ENCODE peak calls at places on chromosomes 5 and 9, in eight cellular contexts. T, E, H, C, J, B, Y and R are unnamed samples.

GRCh38 chr9:116558035-116558434 is 129.1 kb upstream of the TRIM32 start:
- DNase-seq in T (no peak), E (no peak), H (no peak), C (no peak), J (no peak), B (no peak), Y (no peak), R (no peak)

GRCh38 chr5:137825165-137825564 is 42.5 kb upstream of the MYOT start:
- DNase-seq in T (no peak), E (no peak), H (no peak), C (no peak), J (no peak), B (no peak), Y (no peak), R (no peak)

GRCh38 chr9:35795701-35796100 is 4.3 kb downstream of the NPR2 start:
- DNase-seq in T (no peak), E (no peak), H (no peak), C (no peak), J (no peak), B (no peak), Y (no peak), R (no peak)

GRCh38 chr9:93058357-93059096 is at the start of gene SUSD3:
- DNase-seq in T (peak), E (peak), H (peak), C (peak), J (peak), B (no peak), Y (peak), R (peak)

GRCh38 chr9:121253821-121254471 is 14.0 kb upstream of the GSN start:
- DNase-seq in T (no peak), E (peak), H (no peak), C (no peak), J (no peak), B (no peak), Y (no peak), R (no peak)

GRCh38 chr5:43773032-43773830 is 170.3 kb downstream of the NNT start:
- DNase-seq in T (no peak), E (no peak), H (no peak), C (no peak), J (no peak), B (peak), Y (no peak), R (no peak)

GRCh38 chr5:83447533-83447932 is 24.0 kb upstream of the VCAN start:
- DNase-seq in T (no peak), E (no peak), H (no peak), C (no peak), J (no peak), B (no peak), Y (no peak), R (no peak)

GRCh38 chr5:139061856-139062255 is 136.3 kb downstream of the SIL1 start:
- DNase-seq in T (no peak), E (no peak), H (no peak), C (no peak), J (no peak), B (no peak), Y (no peak), R (no peak)

GRCh38 chr5:128905225-128906110 is 59.8 kb upstream of the SLC27A6 start:
- DNase-seq in T (no peak), E (no peak), H (peak), C (peak), J (no peak), B (peak), Y (peak), R (peak)

GRCh38 chr5:67963789-67964519 is 251.6 kb upstream of the PIK3R1 start:
- DNase-seq in T (no peak), E (no peak), H (no peak), C (no peak), J (no peak), B (no peak), Y (no peak), R (no peak)

GRCh38 chr5:43191740-43192557 is at the start of gene NIM1K:
- DNase-seq in T (peak), E (peak), H (peak), C (peak), J (peak), B (peak), Y (peak), R (peak)

GRCh38 chr5:115369430-115370144 is 73.1 kb upstream of the CCDC112 start:
- DNase-seq in T (no peak), E (no peak), H (no peak), C (no peak), J (peak), B (no peak), Y (no peak), R (no peak)

GRCh38 chr5:115363879-115364278 is 67.4 kb upstream of the CCDC112 start:
- DNase-seq in T (no peak), E (no peak), H (no peak), C (no peak), J (no peak), B (no peak), Y (no peak), R (no peak)

GRCh38 chr5:115372121-115372520 is 75.7 kb upstream of the CCDC112 start:
- DNase-seq in T (no peak), E (no peak), H (no peak), C (no peak), J (no peak), B (peak), Y (no peak), R (no peak)

DNA sequence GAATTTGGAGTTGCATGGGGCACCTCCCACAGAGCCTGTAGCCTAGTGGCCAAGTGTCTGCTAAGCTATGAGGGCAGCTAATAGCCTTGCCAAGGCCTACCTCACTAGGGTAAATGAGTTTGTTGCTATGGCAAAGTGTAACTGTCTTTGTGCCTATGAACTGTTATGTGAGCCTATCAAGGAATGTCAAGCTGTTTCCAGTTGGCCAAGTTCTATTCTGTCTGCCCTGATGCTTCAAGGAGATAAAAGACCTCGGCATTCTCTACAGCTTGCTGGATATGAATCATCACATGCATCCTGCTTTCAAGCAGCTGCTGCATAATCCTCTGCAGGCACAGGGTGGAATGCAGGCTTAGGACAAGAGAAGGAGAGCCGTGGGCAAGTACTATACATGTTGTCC is 69.8 kb upstream of the CCDC112 start:
- DNase-seq in T (no peak), E (no peak), H (no peak), C (no peak), J (no peak), B (peak), Y (no peak), R (no peak)
- TF ChIP-seq CTCF in T (no peak), E (no peak), H (no peak), C (no peak), J (no peak), B (peak), Y (no peak), R (no peak)

GRCh38 chr9:33446507-33447403 is 638 bp downstream of the AQP3 start:
- DNase-seq in T (peak), E (no peak), H (peak), C (peak), J (peak), B (peak), Y (peak), R (peak)

GRCh38 chr9:33448159-33448511 is 742 bp upstream of the AQP3 start:
- DNase-seq in T (no peak), E (no peak), H (no peak), C (no peak), J (no peak), B (no peak), Y (no peak), R (no peak)

GRCh38 chr9:33445941-33446506 is 1.4 kb downstream of the AQP3 start:
- DNase-seq in T (no peak), E (no peak), H (no peak), C (no peak), J (no peak), B (no peak), Y (no peak), R (no peak)

GRCh38 chr9:33449715-33450114 is 2.3 kb upstream of the AQP3 start:
- DNase-seq in T (no peak), E (no peak), H (no peak), C (no peak), J (no peak), B (no peak), Y (no peak), R (no peak)

DNA sequence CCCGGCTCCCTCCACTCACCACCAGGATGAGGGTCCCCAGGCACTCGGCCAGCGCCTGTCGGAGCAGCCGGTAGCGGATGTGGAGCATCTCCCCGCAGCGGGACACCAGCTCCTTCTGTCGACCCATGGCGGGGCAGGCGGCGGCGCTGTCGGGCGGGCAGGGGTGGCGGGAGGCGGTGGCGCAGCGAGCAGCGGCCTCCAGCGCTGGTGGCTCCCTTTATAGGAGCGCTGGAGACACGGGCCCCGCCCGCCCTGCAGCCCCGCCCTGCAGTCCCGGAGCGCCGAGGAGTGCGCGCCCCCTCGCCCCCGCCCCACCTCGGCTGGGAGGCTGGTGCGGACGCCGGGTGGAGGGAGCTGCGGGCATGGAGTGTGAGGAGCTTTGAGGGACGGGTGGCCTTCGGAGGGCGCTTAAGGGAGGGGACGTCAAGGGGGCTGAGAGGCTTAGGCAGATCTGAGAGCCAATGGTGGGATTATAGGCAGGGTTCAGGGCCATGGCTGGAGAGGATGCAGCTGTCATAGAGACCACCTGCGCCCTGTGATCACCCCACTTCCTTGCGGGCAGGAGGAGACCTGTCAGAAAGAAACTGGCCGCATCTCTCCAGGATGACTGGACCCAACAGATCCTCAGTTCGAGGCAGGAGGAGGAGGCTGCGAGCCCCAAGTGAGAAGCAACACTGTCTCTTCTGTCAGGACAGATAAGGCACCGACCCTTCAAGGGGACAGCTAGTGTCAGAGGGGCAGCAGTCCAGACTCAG is at the start of gene AQP3:
- DNase-seq in T (peak), E (peak), H (peak), C (peak), J (peak), B (peak), Y (peak), R (peak)
- TF ChIP-seq CTCF in T (peak), E (no peak), H (peak), C (peak), J (peak), B (peak), Y (no peak), R (peak)

GRCh38 chr9:133767625-133768024 is 29.5 kb upstream of the SARDH start:
- DNase-seq in T (no peak), E (peak), H (no peak), C (no peak), J (no peak), B (no peak), Y (no peak), R (no peak)
- TF ChIP-seq CTCF in T (no peak), E (no peak), H (no peak), C (no peak), J (no peak), B (no peak), Y (no peak), R (no peak)

DNA sequence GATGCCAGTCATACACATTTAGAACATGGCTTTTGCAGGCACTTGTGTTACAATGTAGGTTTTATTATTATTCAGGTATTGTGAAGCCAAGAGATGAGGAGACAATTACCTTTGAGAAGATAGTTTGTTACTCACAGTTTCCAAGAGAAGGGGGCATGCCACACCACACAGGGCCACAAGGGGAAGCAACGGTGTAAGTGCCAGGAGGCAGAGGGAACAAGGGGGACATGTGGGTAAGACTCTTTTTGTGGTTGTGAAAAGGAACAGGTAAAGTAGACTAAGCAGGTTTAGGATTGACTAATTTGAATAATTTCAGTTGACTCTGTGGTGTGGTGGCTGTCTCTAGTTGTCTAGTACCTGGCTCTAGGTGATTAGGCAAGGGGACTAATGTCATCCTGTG is 191.2 kb downstream of the TRPM6 start:
- DNase-seq in T (no peak), E (no peak), H (no peak), C (peak), J (no peak), B (no peak), Y (no peak), R (no peak)
- TF ChIP-seq CTCF in T (no peak), E (no peak), H (no peak), C (no peak), J (no peak), B (no peak), Y (no peak), R (no peak)

GRCh38 chr9:112861638-112862555 is 28.8 kb downstream of the SLC46A2 start:
- DNase-seq in T (no peak), E (no peak), H (no peak), C (no peak), J (peak), B (no peak), Y (no peak), R (no peak)
- TF ChIP-seq CTCF in T (no peak), E (no peak), H (no peak), C (no peak), J (peak), B (no peak), Y (no peak), R (no peak)

GRCh38 chr5:179542170-179542569 is 8.2 kb upstream of the RUFY1 start:
- DNase-seq in T (no peak), E (no peak), H (no peak), C (no peak), J (no peak), B (no peak), Y (no peak), R (no peak)

GRCh38 chr5:179533907-179534306 is 16.4 kb upstream of the RUFY1 start:
- DNase-seq in T (no peak), E (no peak), H (no peak), C (no peak), J (no peak), B (no peak), Y (no peak), R (peak)

GRCh38 chr5:179533024-179533423 is 17.3 kb upstream of the RUFY1 start:
- DNase-seq in T (no peak), E (no peak), H (no peak), C (no peak), J (no peak), B (no peak), Y (no peak), R (no peak)

GRCh38 chr5:179534431-179534830 is 15.9 kb upstream of the RUFY1 start:
- DNase-seq in T (no peak), E (no peak), H (no peak), C (no peak), J (no peak), B (no peak), Y (no peak), R (peak)

DNA sequence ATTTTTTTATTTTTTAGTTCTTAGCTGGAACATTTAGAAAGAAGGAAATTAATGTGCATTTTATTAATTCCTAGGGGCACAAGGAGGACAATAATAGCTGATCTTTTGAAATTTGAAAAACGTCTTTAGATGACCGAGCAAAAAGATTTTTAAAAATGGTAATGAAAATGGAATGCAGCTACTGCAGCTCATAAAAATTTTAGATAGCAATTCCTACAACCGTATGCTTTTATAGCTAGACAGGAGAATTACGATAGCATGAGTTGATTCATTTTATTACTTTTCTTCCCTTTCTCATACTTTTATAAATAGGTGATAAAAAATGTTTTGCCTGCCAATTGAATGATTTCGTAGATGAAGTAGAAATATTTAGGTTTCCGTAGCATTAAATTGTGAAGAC is 13.7 kb upstream of the RUFY1 start:
- DNase-seq in T (no peak), E (no peak), H (no peak), C (no peak), J (no peak), B (no peak), Y (no peak), R (no peak)
- TF ChIP-seq CTCF in T (no peak), E (no peak), H (no peak), C (no peak), J (no peak), B (no peak), Y (no peak), R (no peak)